ENCODE peak calls at places on chromosomes 5 and 9, in seven cellular contexts. One of them, this sample, is unnamed. For H3K9me2, the result is how much of the 10 kb centered on the place peaks cover.

GRCh38 chr5:112710896-112711295 is 26.8 kb upstream of the APC start:
- DNase-seq in GM23248: no peak
- DNase-seq in GM23338: no peak
- DNase-seq in HCT116: no peak
- DNase-seq in PC-3: no peak
- DNase-seq in PC-9: no peak
- DNase-seq in MM.1S: no peak
- DNase-seq in this sample: no peak

GRCh38 chr9:135204177-135204576 is 116.7 kb downstream of the OLFM1 start:
- DNase-seq in PC-9: no peak
- DNase-seq in PC-3: no peak
- DNase-seq in MM.1S: no peak
- DNase-seq in GM23338: no peak
- DNase-seq in HCT116: no peak
- DNase-seq in GM23248: no peak
- DNase-seq in this sample: no peak

GRCh38 chr9:72022846-72023245 is 37.6 kb downstream of the C9orf57 start:
- DNase-seq in HCT116: no peak
- DNase-seq in PC-3: peak
- DNase-seq in GM23248: peak
- DNase-seq in GM23338: no peak
- DNase-seq in MM.1S: no peak
- DNase-seq in PC-9: peak
- DNase-seq in this sample: peak

GRCh38 chr5:79480991-79481390 is 32.9 kb downstream of the HOMER1 start:
- DNase-seq in MM.1S: no peak
- DNase-seq in HCT116: no peak
- DNase-seq in GM23248: no peak
- DNase-seq in GM23338: no peak
- DNase-seq in PC-9: no peak
- DNase-seq in PC-3: no peak
- DNase-seq in this sample: no peak

GRCh38 chr9:71741841-71742648 is 26.3 kb downstream of the CEMIP2 start:
- DNase-seq in PC-3: no peak
- DNase-seq in PC-9: peak
- DNase-seq in GM23248: no peak
- DNase-seq in MM.1S: no peak
- DNase-seq in HCT116: no peak
- DNase-seq in GM23338: no peak
- DNase-seq in this sample: peak

GRCh38 chr5:53472279-53472678 is 8.2 kb upstream of the FST start:
- DNase-seq in GM23338: no peak
- DNase-seq in PC-9: no peak
- DNase-seq in PC-3: no peak
- DNase-seq in GM23248: no peak
- DNase-seq in MM.1S: no peak
- DNase-seq in HCT116: no peak
- DNase-seq in this sample: no peak

GRCh38 chr9:113621309-113621791 is 157.8 kb downstream of the RGS3 start:
- DNase-seq in MM.1S: no peak
- DNase-seq in HCT116: no peak
- DNase-seq in GM23338: peak
- DNase-seq in GM23248: peak
- DNase-seq in PC-9: no peak
- DNase-seq in PC-3: no peak
- DNase-seq in this sample: peak

GRCh38 chr9:78893758-78894157 is 596.8 kb downstream of the PSAT1 start:
- DNase-seq in PC-9: no peak
- DNase-seq in GM23248: peak
- DNase-seq in MM.1S: no peak
- DNase-seq in HCT116: no peak
- DNase-seq in GM23338: no peak
- DNase-seq in PC-3: no peak
- DNase-seq in this sample: no peak

GRCh38 chr9:124899845-124900244 is 37.9 kb downstream of the ARPC5L start:
- DNase-seq in PC-9: no peak
- DNase-seq in GM23338: no peak
- DNase-seq in MM.1S: no peak
- DNase-seq in PC-3: no peak
- DNase-seq in GM23248: no peak
- DNase-seq in HCT116: no peak
- DNase-seq in this sample: no peak

GRCh38 chr9:129336601-129337286 is 158.7 kb upstream of the IER5L start:
- DNase-seq in PC-3: no peak
- DNase-seq in GM23338: peak
- DNase-seq in PC-9: no peak
- DNase-seq in GM23248: peak
- DNase-seq in HCT116: no peak
- DNase-seq in MM.1S: peak
- DNase-seq in this sample: peak

GRCh38 chr9:116166713-116167112 is 13.1 kb downstream of the PAPPA start:
- DNase-seq in GM23338: peak
- DNase-seq in HCT116: no peak
- DNase-seq in MM.1S: no peak
- DNase-seq in PC-9: no peak
- DNase-seq in GM23248: peak
- DNase-seq in PC-3: peak
- DNase-seq in this sample: no peak

GRCh38 chr5:154110054-154110453 is 71.3 kb downstream of the MFAP3 start:
- DNase-seq in GM23248: no peak
- DNase-seq in GM23338: no peak
- DNase-seq in PC-9: no peak
- DNase-seq in HCT116: no peak
- DNase-seq in MM.1S: no peak
- DNase-seq in PC-3: no peak
- DNase-seq in this sample: no peak

GRCh38 chr5:52693279-52693678 is 94.4 kb upstream of the ITGA1 start:
- DNase-seq in GM23248: peak
- DNase-seq in GM23338: peak
- DNase-seq in HCT116: no peak
- DNase-seq in PC-3: peak
- DNase-seq in MM.1S: no peak
- DNase-seq in PC-9: no peak
- DNase-seq in this sample: peak

GRCh38 chr5:10632110-10632903 is 68.4 kb downstream of the ANKRD33B start:
- DNase-seq in GM23338: no peak
- DNase-seq in GM23248: no peak
- DNase-seq in PC-3: no peak
- DNase-seq in PC-9: no peak
- DNase-seq in MM.1S: no peak
- DNase-seq in HCT116: peak
- DNase-seq in this sample: no peak

GRCh38 chr9:108511200-108511756 is 344.5 kb downstream of the ACTL7B start:
- DNase-seq in MM.1S: no peak
- DNase-seq in GM23248: peak
- DNase-seq in GM23338: no peak
- DNase-seq in HCT116: no peak
- DNase-seq in PC-9: no peak
- DNase-seq in PC-3: no peak
- DNase-seq in this sample: no peak

DNA sequence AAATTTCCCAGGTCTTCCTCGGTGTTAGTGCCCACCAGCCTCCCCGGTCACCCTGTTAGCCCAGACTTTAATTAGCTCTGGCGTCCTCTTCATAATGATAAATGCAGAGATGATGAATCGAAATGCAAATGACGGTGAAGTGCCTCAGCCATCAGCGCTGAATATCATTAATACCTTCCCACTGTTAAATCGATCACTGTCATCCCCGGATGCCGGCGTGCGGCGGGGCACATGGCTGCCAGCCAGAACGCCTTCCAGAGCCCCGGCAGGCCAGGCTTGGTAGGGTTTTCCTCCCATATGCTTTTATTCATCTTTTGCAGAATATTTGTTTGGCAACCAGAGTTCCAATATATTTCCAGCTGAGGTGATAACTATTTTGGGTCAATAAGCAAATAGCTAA is 204.5 kb downstream of the IRX2 start:
- DNase-seq in PC-9: no peak
- DNase-seq in MM.1S: no peak
- DNase-seq in GM23248: no peak
- DNase-seq in GM23338: no peak
- DNase-seq in HCT116: no peak
- DNase-seq in PC-3: no peak
- DNase-seq in this sample: no peak
- H3K9me2 ChIP-seq in PC-9: under half
- H3K9me2 ChIP-seq in MM.1S: under half
- H3K9me2 ChIP-seq in GM23248: under half
- H3K9me2 ChIP-seq in GM23338: under half
- H3K9me2 ChIP-seq in HCT116: under half
- H3K9me2 ChIP-seq in PC-3: under half
- H3K9me2 ChIP-seq in this sample: under half

DNA sequence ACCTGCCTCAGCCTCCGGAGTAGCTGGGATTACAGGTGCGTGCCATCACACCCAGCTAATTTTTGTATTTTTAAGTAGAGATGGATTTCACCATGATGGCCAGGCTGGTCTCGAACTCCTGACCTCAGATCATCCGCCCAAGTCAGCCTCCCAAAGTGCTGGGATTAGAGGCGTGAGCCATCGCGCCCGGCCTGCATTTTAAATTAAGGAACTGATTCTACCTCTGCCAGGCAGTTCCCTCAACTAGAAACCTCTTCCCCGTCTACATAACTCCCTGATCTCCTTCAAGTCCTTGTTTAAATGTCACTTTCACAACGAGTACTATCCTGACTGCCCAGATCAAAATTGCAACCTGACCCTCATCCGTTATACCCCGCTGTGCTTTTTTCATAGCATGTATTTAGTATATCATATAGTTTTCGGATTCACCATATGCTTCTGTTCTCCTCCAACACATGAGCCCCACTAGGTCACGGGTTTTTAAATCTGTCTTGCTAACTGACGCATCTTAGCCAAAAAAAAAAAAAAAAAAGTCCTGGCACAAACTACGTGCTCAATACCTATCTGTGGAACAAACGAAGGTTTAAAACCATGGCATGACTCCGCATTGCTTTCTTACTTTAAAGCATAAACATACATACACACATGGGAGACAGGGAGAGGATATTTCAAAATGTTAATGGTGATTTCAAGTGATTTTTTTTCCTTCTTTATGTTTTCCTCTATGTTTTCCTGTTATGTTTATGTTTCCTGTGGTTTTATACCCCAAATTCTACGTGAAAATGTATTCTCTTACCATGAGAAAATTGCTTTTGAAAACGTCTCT is 766 bp upstream of the SOWAHA start:
- DNase-seq in PC-9: no peak
- DNase-seq in HCT116: no peak
- DNase-seq in GM23248: no peak
- DNase-seq in MM.1S: no peak
- DNase-seq in PC-3: no peak
- DNase-seq in GM23338: no peak
- DNase-seq in this sample: no peak
- TF ChIP-seq EZH2 in PC-9: no peak
- TF ChIP-seq EZH2 in HCT116: no peak
- TF ChIP-seq EZH2 in GM23248: no peak
- TF ChIP-seq EZH2 in MM.1S: no peak
- TF ChIP-seq EZH2 in PC-3: no peak
- TF ChIP-seq EZH2 in GM23338: peak
- TF ChIP-seq EZH2 in this sample: no peak

DNA sequence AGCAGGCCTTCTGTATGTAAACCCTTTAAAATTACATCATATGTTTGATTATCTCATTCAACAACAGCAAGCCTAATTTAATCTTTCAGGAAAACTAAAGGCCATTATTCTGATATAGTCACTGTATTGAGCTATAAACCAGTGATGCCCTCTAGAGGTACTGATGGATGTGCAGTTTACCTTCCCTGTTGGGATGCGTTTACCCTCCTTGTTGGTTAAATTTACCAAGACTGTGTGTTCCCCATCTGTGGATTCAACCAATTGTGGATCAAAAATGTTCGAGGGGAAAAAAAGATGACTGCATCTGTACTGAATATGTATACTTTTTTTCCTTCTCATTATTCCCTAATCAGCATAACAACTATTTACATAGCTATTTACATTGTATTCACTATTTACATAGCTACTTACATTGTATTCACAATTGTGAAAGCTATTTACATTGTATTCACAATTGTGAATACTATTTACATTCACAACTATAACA is 3.7 kb upstream of the BAAT start:
- DNase-seq in PC-3: peak
- DNase-seq in MM.1S: no peak
- DNase-seq in HCT116: no peak
- DNase-seq in GM23248: peak
- DNase-seq in GM23338: peak
- DNase-seq in PC-9: no peak
- DNase-seq in this sample: no peak
- H3K9me2 ChIP-seq in PC-3: under half
- H3K9me2 ChIP-seq in MM.1S: under half
- H3K9me2 ChIP-seq in HCT116: under half
- H3K9me2 ChIP-seq in GM23248: under half
- H3K9me2 ChIP-seq in GM23338: under half
- H3K9me2 ChIP-seq in PC-9: under half
- H3K9me2 ChIP-seq in this sample: under half

GRCh38 chr5:180208038-180208434 is 975 bp downstream of the RASGEF1C start:
- DNase-seq in PC-3: no peak
- DNase-seq in GM23248: no peak
- DNase-seq in HCT116: no peak
- DNase-seq in MM.1S: no peak
- DNase-seq in PC-9: no peak
- DNase-seq in GM23338: peak
- DNase-seq in this sample: no peak
- TF ChIP-seq EZH2 in PC-3: no peak
- TF ChIP-seq EZH2 in GM23248: no peak
- TF ChIP-seq EZH2 in HCT116: no peak
- TF ChIP-seq EZH2 in MM.1S: no peak
- TF ChIP-seq EZH2 in PC-9: no peak
- TF ChIP-seq EZH2 in GM23338: no peak
- TF ChIP-seq EZH2 in this sample: no peak

GRCh38 chr9:130938184-130938651 is 829 bp downstream of the FIBCD1 start:
- DNase-seq in MM.1S: no peak
- DNase-seq in GM23338: no peak
- DNase-seq in GM23248: no peak
- DNase-seq in HCT116: no peak
- DNase-seq in PC-3: no peak
- DNase-seq in PC-9: no peak
- DNase-seq in this sample: no peak
- H3K9me2 ChIP-seq in MM.1S: under half
- H3K9me2 ChIP-seq in GM23338: under half
- H3K9me2 ChIP-seq in GM23248: under half
- H3K9me2 ChIP-seq in HCT116: under half
- H3K9me2 ChIP-seq in PC-3: under half
- H3K9me2 ChIP-seq in PC-9: under half
- H3K9me2 ChIP-seq in this sample: under half

GRCh38 chr5:68345166-68345565 is 129.6 kb downstream of the PIK3R1 start:
- DNase-seq in GM23338: no peak
- DNase-seq in PC-3: no peak
- DNase-seq in PC-9: no peak
- DNase-seq in GM23248: peak
- DNase-seq in MM.1S: no peak
- DNase-seq in HCT116: no peak
- DNase-seq in this sample: no peak
- TF ChIP-seq EZH2 in GM23338: no peak
- TF ChIP-seq EZH2 in PC-3: no peak
- TF ChIP-seq EZH2 in PC-9: no peak
- TF ChIP-seq EZH2 in GM23248: no peak
- TF ChIP-seq EZH2 in MM.1S: no peak
- TF ChIP-seq EZH2 in HCT116: no peak
- TF ChIP-seq EZH2 in this sample: no peak

This sample was measured in hepatocyte.